ENCODE peak calls at places on chromosomes 4 and X, in six cellular contexts. S is pancreas; B is iris pigment epithelial cell; N is activated naive CD8-positive, alpha-beta T cell treated with anti-CD3 and anti-CD28 coated beads, Interleukin-2, amount 10 ng/mL, durations not matched to agents 7 days and 5 days; F is NCI-H1092 treated with DMSO at 0.1 percent for 48 hours; D is AG08396. M is an unnamed sample.

GRCh38 chr4:25760518-25761157 is 102.2 kb downstream of the SEL1L3 start:
- DNase-seq in B (peak), N (no peak), S (no peak), D (no peak), F (no peak), M (no peak)

GRCh38 chrX:28888421-28888820 is 301.2 kb downstream of the IL1RAPL1 start:
- DNase-seq in B (peak), F (no peak), D (no peak), S (no peak), N (no peak), M (no peak)

GRCh38 chr4:106238819-106239420 is 77.1 kb downstream of the TBCK start:
- DNase-seq in S (no peak), F (peak), D (peak), B (peak), N (no peak), M (no peak)

GRCh38 chrX:34426334-34426733 is 230.8 kb downstream of the TMEM47 start:
- DNase-seq in N (no peak), B (no peak), D (no peak), F (no peak), S (no peak), M (no peak)

GRCh38 chr4:127506283-127506682 is 126.5 kb upstream of the INTU start:
- DNase-seq in B (no peak), N (no peak), D (no peak), S (no peak), F (no peak), M (no peak)

GRCh38 chr4:185565696-185566095 is 30.4 kb upstream of the PDLIM3 start:
- DNase-seq in D (no peak), S (no peak), B (no peak), F (no peak), N (no peak), M (no peak)

GRCh38 chr4:114271031-114271430 is 291.6 kb upstream of the ARSJ start:
- DNase-seq in D (no peak), F (no peak), N (no peak), B (no peak), S (no peak), M (no peak)

GRCh38 chrX:2325076-2325784 is 175.5 kb downstream of the DHRSX start:
- DNase-seq in D (peak), S (peak), N (no peak), F (no peak), B (peak), M (no peak)

GRCh38 chrX:154748712-154749339 is 2.1 kb downstream of the GAB3 start:
- DNase-seq in D (peak), F (peak), S (no peak), B (peak), N (no peak), M (no peak)

GRCh38 chr4:2287594-2287915 is 25.6 kb upstream of the MXD4 start:
- DNase-seq in D (no peak), S (no peak), F (no peak), B (no peak), N (no peak), M (no peak)

GRCh38 chr4:46931981-46932380 is 22.9 kb upstream of the COX7B2 start:
- DNase-seq in N (no peak), B (peak), S (no peak), D (peak), F (no peak), M (no peak)

M was measured in epithelial cell of prostate.